ENCODE peak calls at places on chromosomes 13 and 19, in nine cellular contexts. One of them, this sample, is unnamed.

GRCh38 chr19:794989-795658 is 2.1 kb upstream of the PTBP1 start:
- DNase-seq in suprapubic skin: no peak
- DNase-seq in CD8-positive, alpha-beta T cell: no peak
- DNase-seq in neuronal stem cell: no peak
- DNase-seq in dorsolateral prefrontal cortex: no peak
- DNase-seq in substantia nigra: peak
- DNase-seq in IMR-90: no peak
- DNase-seq in upper lobe of right lung: no peak
- DNase-seq in ovary: peak
- DNase-seq in this sample: no peak

GRCh38 chr19:28426902-28427232 is 786.1 kb downstream of the UQCRFS1 start:
- DNase-seq in suprapubic skin: no peak
- DNase-seq in dorsolateral prefrontal cortex: no peak
- DNase-seq in CD8-positive, alpha-beta T cell: no peak
- DNase-seq in IMR-90: no peak
- DNase-seq in ovary: no peak
- DNase-seq in substantia nigra: no peak
- DNase-seq in neuronal stem cell: no peak
- DNase-seq in upper lobe of right lung: no peak
- DNase-seq in this sample: no peak

GRCh38 chr13:112962911-112963625 is 5.9 kb upstream of the MCF2L start:
- DNase-seq in suprapubic skin: peak
- DNase-seq in upper lobe of right lung: no peak
- DNase-seq in neuronal stem cell: no peak
- DNase-seq in IMR-90: no peak
- DNase-seq in CD8-positive, alpha-beta T cell: no peak
- DNase-seq in ovary: no peak
- DNase-seq in substantia nigra: no peak
- DNase-seq in dorsolateral prefrontal cortex: peak
- DNase-seq in this sample: no peak

GRCh38 chr19:48728882-48729645 is 9.5 kb upstream of the MAMSTR start:
- DNase-seq in suprapubic skin: no peak
- DNase-seq in dorsolateral prefrontal cortex: no peak
- DNase-seq in neuronal stem cell: no peak
- DNase-seq in substantia nigra: no peak
- DNase-seq in CD8-positive, alpha-beta T cell: no peak
- DNase-seq in ovary: peak
- DNase-seq in upper lobe of right lung: no peak
- DNase-seq in IMR-90: no peak
- DNase-seq in this sample: no peak

GRCh38 chr19:33325920-33326319 is 23.6 kb upstream of the CEBPA start:
- DNase-seq in CD8-positive, alpha-beta T cell: no peak
- DNase-seq in suprapubic skin: no peak
- DNase-seq in upper lobe of right lung: no peak
- DNase-seq in neuronal stem cell: no peak
- DNase-seq in dorsolateral prefrontal cortex: peak
- DNase-seq in IMR-90: no peak
- DNase-seq in ovary: no peak
- DNase-seq in substantia nigra: peak
- DNase-seq in this sample: no peak

GRCh38 chr13:111904701-111905608 is 162.0 kb upstream of the SOX1 start:
- DNase-seq in dorsolateral prefrontal cortex: no peak
- DNase-seq in ovary: no peak
- DNase-seq in neuronal stem cell: no peak
- DNase-seq in substantia nigra: no peak
- DNase-seq in CD8-positive, alpha-beta T cell: no peak
- DNase-seq in upper lobe of right lung: peak
- DNase-seq in IMR-90: no peak
- DNase-seq in suprapubic skin: peak
- DNase-seq in this sample: no peak

GRCh38 chr19:54551293-54551692 is 22.3 kb upstream of the LILRA2 start:
- DNase-seq in substantia nigra: no peak
- DNase-seq in neuronal stem cell: no peak
- DNase-seq in suprapubic skin: no peak
- DNase-seq in ovary: no peak
- DNase-seq in CD8-positive, alpha-beta T cell: no peak
- DNase-seq in upper lobe of right lung: no peak
- DNase-seq in dorsolateral prefrontal cortex: no peak
- DNase-seq in IMR-90: no peak
- DNase-seq in this sample: no peak

GRCh38 chr13:88376762-88377388 is 705.7 kb downstream of the SLITRK5 start:
- DNase-seq in substantia nigra: no peak
- DNase-seq in CD8-positive, alpha-beta T cell: no peak
- DNase-seq in suprapubic skin: no peak
- DNase-seq in ovary: no peak
- DNase-seq in dorsolateral prefrontal cortex: no peak
- DNase-seq in IMR-90: no peak
- DNase-seq in upper lobe of right lung: no peak
- DNase-seq in neuronal stem cell: no peak
- DNase-seq in this sample: no peak

GRCh38 chr13:45548281-45548680 is 67.3 kb downstream of the ERICH6B start:
- DNase-seq in IMR-90: no peak
- DNase-seq in ovary: no peak
- DNase-seq in substantia nigra: no peak
- DNase-seq in neuronal stem cell: no peak
- DNase-seq in suprapubic skin: no peak
- DNase-seq in upper lobe of right lung: no peak
- DNase-seq in dorsolateral prefrontal cortex: no peak
- DNase-seq in CD8-positive, alpha-beta T cell: no peak
- DNase-seq in this sample: no peak

GRCh38 chr19:10478476-10478875 is 24.7 kb downstream of the KEAP1 start:
- DNase-seq in ovary: no peak
- DNase-seq in substantia nigra: no peak
- DNase-seq in suprapubic skin: no peak
- DNase-seq in dorsolateral prefrontal cortex: no peak
- DNase-seq in neuronal stem cell: no peak
- DNase-seq in upper lobe of right lung: no peak
- DNase-seq in IMR-90: peak
- DNase-seq in CD8-positive, alpha-beta T cell: no peak
- DNase-seq in this sample: no peak

GRCh38 chr19:33447336-33448158 is 74.0 kb downstream of the CEBPG start:
- DNase-seq in IMR-90: no peak
- DNase-seq in neuronal stem cell: no peak
- DNase-seq in ovary: no peak
- DNase-seq in upper lobe of right lung: peak
- DNase-seq in suprapubic skin: peak
- DNase-seq in substantia nigra: no peak
- DNase-seq in dorsolateral prefrontal cortex: peak
- DNase-seq in CD8-positive, alpha-beta T cell: no peak
- DNase-seq in this sample: no peak

GRCh38 chr13:57739089-57739488 is 107.5 kb downstream of the PCDH17 start:
- DNase-seq in substantia nigra: no peak
- DNase-seq in suprapubic skin: no peak
- DNase-seq in IMR-90: no peak
- DNase-seq in upper lobe of right lung: no peak
- DNase-seq in neuronal stem cell: no peak
- DNase-seq in dorsolateral prefrontal cortex: no peak
- DNase-seq in CD8-positive, alpha-beta T cell: no peak
- DNase-seq in ovary: no peak
- DNase-seq in this sample: no peak

GRCh38 chr13:110289174-110289573 is 17.8 kb downstream of the COL4A1 start:
- DNase-seq in suprapubic skin: no peak
- DNase-seq in substantia nigra: no peak
- DNase-seq in neuronal stem cell: no peak
- DNase-seq in ovary: no peak
- DNase-seq in dorsolateral prefrontal cortex: no peak
- DNase-seq in CD8-positive, alpha-beta T cell: no peak
- DNase-seq in upper lobe of right lung: no peak
- DNase-seq in IMR-90: no peak
- DNase-seq in this sample: no peak

GRCh38 chr19:33254245-33254824 is 28.7 kb upstream of the SLC7A10 start:
- DNase-seq in IMR-90: no peak
- DNase-seq in suprapubic skin: no peak
- DNase-seq in substantia nigra: no peak
- DNase-seq in dorsolateral prefrontal cortex: no peak
- DNase-seq in upper lobe of right lung: no peak
- DNase-seq in neuronal stem cell: no peak
- DNase-seq in CD8-positive, alpha-beta T cell: no peak
- DNase-seq in ovary: no peak
- DNase-seq in this sample: no peak

GRCh38 chr19:19342086-19343015 is 21.7 kb downstream of the MAU2 start:
- DNase-seq in IMR-90: peak
- DNase-seq in CD8-positive, alpha-beta T cell: no peak
- DNase-seq in dorsolateral prefrontal cortex: peak
- DNase-seq in substantia nigra: peak
- DNase-seq in suprapubic skin: no peak
- DNase-seq in ovary: peak
- DNase-seq in upper lobe of right lung: peak
- DNase-seq in neuronal stem cell: peak
- DNase-seq in this sample: no peak

GRCh38 chr13:60931858-60932546 is 483.6 kb downstream of the PCDH20 start:
- DNase-seq in dorsolateral prefrontal cortex: no peak
- DNase-seq in IMR-90: no peak
- DNase-seq in substantia nigra: no peak
- DNase-seq in upper lobe of right lung: no peak
- DNase-seq in suprapubic skin: no peak
- DNase-seq in neuronal stem cell: no peak
- DNase-seq in ovary: no peak
- DNase-seq in CD8-positive, alpha-beta T cell: no peak
- DNase-seq in this sample: no peak

GRCh38 chr19:17103177-17103576 is 27.6 kb downstream of the MYO9B start:
- DNase-seq in CD8-positive, alpha-beta T cell: no peak
- DNase-seq in substantia nigra: no peak
- DNase-seq in IMR-90: peak
- DNase-seq in suprapubic skin: no peak
- DNase-seq in ovary: no peak
- DNase-seq in dorsolateral prefrontal cortex: no peak
- DNase-seq in upper lobe of right lung: no peak
- DNase-seq in neuronal stem cell: no peak
- DNase-seq in this sample: peak

GRCh38 chr13:78601124-78601885 is 2.0 kb downstream of the POU4F1 start:
- DNase-seq in CD8-positive, alpha-beta T cell: no peak
- DNase-seq in dorsolateral prefrontal cortex: no peak
- DNase-seq in ovary: no peak
- DNase-seq in substantia nigra: no peak
- DNase-seq in suprapubic skin: no peak
- DNase-seq in upper lobe of right lung: no peak
- DNase-seq in neuronal stem cell: peak
- DNase-seq in IMR-90: peak
- DNase-seq in this sample: no peak

GRCh38 chr19:28196961-28197360 is 1016.0 kb downstream of the UQCRFS1 start:
- DNase-seq in neuronal stem cell: no peak
- DNase-seq in CD8-positive, alpha-beta T cell: no peak
- DNase-seq in upper lobe of right lung: no peak
- DNase-seq in dorsolateral prefrontal cortex: no peak
- DNase-seq in substantia nigra: no peak
- DNase-seq in IMR-90: no peak
- DNase-seq in ovary: no peak
- DNase-seq in suprapubic skin: no peak
- DNase-seq in this sample: no peak

DNA sequence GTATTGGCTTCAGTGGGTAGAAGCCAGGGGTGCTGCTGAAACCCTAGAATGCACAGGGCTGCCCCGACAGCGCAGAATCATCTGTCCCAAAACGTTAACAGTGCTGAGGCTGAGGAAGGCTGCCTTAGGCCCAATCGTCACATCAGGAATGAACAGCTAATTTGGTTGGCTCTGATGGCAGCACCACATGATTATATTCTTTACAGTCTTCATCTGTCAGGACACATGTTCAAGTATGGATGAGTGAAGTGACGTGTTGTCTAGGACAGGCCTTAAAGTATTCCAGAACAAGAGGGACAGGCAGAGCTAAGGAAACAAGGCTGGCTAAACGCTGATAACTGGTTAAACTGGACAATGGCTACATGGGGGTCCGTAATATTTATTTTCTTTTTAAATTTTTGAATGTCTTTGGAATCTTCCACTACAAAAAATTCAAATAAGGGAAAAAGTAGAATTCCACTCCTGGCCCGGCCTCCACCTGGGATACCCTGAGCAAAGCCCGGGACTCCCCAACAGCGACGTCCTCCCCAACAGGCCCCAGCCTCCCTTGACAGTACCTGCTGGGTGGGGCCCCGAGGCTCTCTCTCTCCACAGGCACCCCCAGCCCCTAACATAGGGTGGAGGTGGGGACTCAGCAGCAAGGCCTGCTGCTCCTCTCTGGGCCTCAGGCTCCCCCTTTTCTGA is 14.8 kb upstream of the CCNP start:
- DNase-seq in dorsolateral prefrontal cortex: no peak
- DNase-seq in IMR-90: no peak
- DNase-seq in ovary: no peak
- DNase-seq in substantia nigra: no peak
- DNase-seq in neuronal stem cell: no peak
- DNase-seq in suprapubic skin: no peak
- DNase-seq in upper lobe of right lung: no peak
- DNase-seq in CD8-positive, alpha-beta T cell: no peak
- DNase-seq in this sample: no peak
- H3K27ac ChIP-seq in dorsolateral prefrontal cortex: peak
- H3K27ac ChIP-seq in IMR-90: no peak
- H3K27ac ChIP-seq in ovary: no peak
- H3K27ac ChIP-seq in substantia nigra: peak
- H3K27ac ChIP-seq in neuronal stem cell: no peak
- H3K27ac ChIP-seq in suprapubic skin: no peak
- H3K27ac ChIP-seq in upper lobe of right lung: no peak
- H3K27ac ChIP-seq in CD8-positive, alpha-beta T cell: no peak
- H3K27ac ChIP-seq in this sample: no peak

GRCh38 chr19:21586341-21587116 is 81.1 kb downstream of the ZNF429 start:
- DNase-seq in IMR-90: no peak
- DNase-seq in upper lobe of right lung: peak
- DNase-seq in dorsolateral prefrontal cortex: no peak
- DNase-seq in ovary: peak
- DNase-seq in CD8-positive, alpha-beta T cell: peak
- DNase-seq in neuronal stem cell: no peak
- DNase-seq in suprapubic skin: no peak
- DNase-seq in substantia nigra: no peak
- DNase-seq in this sample: no peak
- H3K27ac ChIP-seq in IMR-90: no peak
- H3K27ac ChIP-seq in upper lobe of right lung: peak
- H3K27ac ChIP-seq in dorsolateral prefrontal cortex: no peak
- H3K27ac ChIP-seq in ovary: peak
- H3K27ac ChIP-seq in CD8-positive, alpha-beta T cell: no peak
- H3K27ac ChIP-seq in neuronal stem cell: no peak
- H3K27ac ChIP-seq in suprapubic skin: no peak
- H3K27ac ChIP-seq in substantia nigra: no peak
- H3K27ac ChIP-seq in this sample: no peak

DNA sequence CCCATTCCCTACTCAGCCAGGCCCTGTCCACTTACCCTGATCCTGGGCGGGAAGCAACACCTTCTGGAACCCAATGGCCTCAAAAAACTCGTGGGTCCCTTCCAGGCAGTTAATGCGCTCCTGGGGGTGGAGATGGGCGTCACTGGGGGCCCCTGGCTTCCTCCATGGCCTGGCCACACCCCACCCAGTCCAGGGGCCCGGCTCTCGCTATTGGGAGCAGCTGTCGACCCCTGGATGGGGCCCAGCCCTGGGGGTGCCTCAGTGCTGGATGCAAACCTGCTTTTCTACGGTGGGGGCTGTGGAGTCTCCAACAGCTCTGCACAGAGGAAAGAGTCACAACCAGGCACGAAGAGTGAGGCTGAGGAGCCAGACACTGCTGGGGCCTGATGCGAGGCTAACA is 10.8 kb downstream of the UBXN6 start:
- DNase-seq in CD8-positive, alpha-beta T cell: no peak
- DNase-seq in ovary: no peak
- DNase-seq in substantia nigra: no peak
- DNase-seq in dorsolateral prefrontal cortex: no peak
- DNase-seq in suprapubic skin: no peak
- DNase-seq in upper lobe of right lung: no peak
- DNase-seq in neuronal stem cell: no peak
- DNase-seq in IMR-90: no peak
- DNase-seq in this sample: no peak
- H3K27ac ChIP-seq in CD8-positive, alpha-beta T cell: no peak
- H3K27ac ChIP-seq in ovary: no peak
- H3K27ac ChIP-seq in substantia nigra: no peak
- H3K27ac ChIP-seq in dorsolateral prefrontal cortex: no peak
- H3K27ac ChIP-seq in suprapubic skin: no peak
- H3K27ac ChIP-seq in upper lobe of right lung: no peak
- H3K27ac ChIP-seq in neuronal stem cell: no peak
- H3K27ac ChIP-seq in IMR-90: no peak
- H3K27ac ChIP-seq in this sample: no peak

GRCh38 chr19:4508698-4509097 is 9.6 kb downstream of the PLIN4 start:
- DNase-seq in neuronal stem cell: no peak
- DNase-seq in suprapubic skin: peak
- DNase-seq in dorsolateral prefrontal cortex: no peak
- DNase-seq in upper lobe of right lung: no peak
- DNase-seq in substantia nigra: no peak
- DNase-seq in CD8-positive, alpha-beta T cell: no peak
- DNase-seq in ovary: peak
- DNase-seq in IMR-90: no peak
- DNase-seq in this sample: no peak
- H3K27ac ChIP-seq in neuronal stem cell: no peak
- H3K27ac ChIP-seq in suprapubic skin: no peak
- H3K27ac ChIP-seq in dorsolateral prefrontal cortex: no peak
- H3K27ac ChIP-seq in upper lobe of right lung: no peak
- H3K27ac ChIP-seq in substantia nigra: no peak
- H3K27ac ChIP-seq in CD8-positive, alpha-beta T cell: no peak
- H3K27ac ChIP-seq in ovary: no peak
- H3K27ac ChIP-seq in IMR-90: no peak
- H3K27ac ChIP-seq in this sample: no peak

This sample was measured in CD4-positive, CD25-positive, alpha-beta regulatory T cell.